ENCODE peak calls at places on chromosomes 7 and 10, in four cellular contexts. J, F, L and Q are unnamed samples.

GRCh38 chr10:43295436-43295835 is 28.6 kb upstream of the RASGEF1A start:
- DNase-seq in J (no peak), F (no peak), L (no peak), Q (no peak)

GRCh38 chr10:4280481-4281206 is 495.6 kb upstream of the KLF6 start:
- DNase-seq in J (no peak), F (peak; percentile 80), L (no peak), Q (no peak)

GRCh38 chr10:121658111-121658510 is 59.9 kb upstream of the FGFR2 start:
- DNase-seq in J (no peak), F (no peak), L (no peak), Q (no peak)

GRCh38 chr7:148334959-148335577 is 255.5 kb upstream of the C7orf33 start:
- DNase-seq in J (no peak), F (peak; percentile 27), L (no peak), Q (no peak)

GRCh38 chr7:72007018-72007417 is 405.1 kb downstream of the CALN1 start:
- DNase-seq in J (no peak), F (no peak), L (no peak), Q (no peak)

GRCh38 chr7:129643545-129644170 is 32.1 kb downstream of the NRF1 start:
- DNase-seq in J (no peak), F (no peak), L (no peak), Q (no peak)

GRCh38 chr7:44163591-44163990 is 22.5 kb upstream of the MYL7 start:
- DNase-seq in J (no peak), F (no peak), L (no peak), Q (no peak)

GRCh38 chr7:90582164-90582563 is 14.0 kb upstream of the CDK14 start:
- DNase-seq in J (no peak), F (no peak), L (no peak), Q (no peak)

GRCh38 chr10:6813876-6814275 is 233.8 kb upstream of the PRKCQ start:
- DNase-seq in J (no peak), F (no peak), L (no peak), Q (no peak)

GRCh38 chr7:8481752-8482446 is 48.5 kb downstream of the NXPH1 start:
- DNase-seq in J (no peak), F (no peak), L (no peak), Q (no peak)

GRCh38 chr10:133357293-133358151 is at the start of gene FUOM:
- DNase-seq in J (peak; percentile 84), F (no peak), L (peak; percentile 59), Q (peak; percentile 52)

GRCh38 chr10:4498763-4499251 is 327.2 kb upstream of the AKR1E2 start:
- DNase-seq in J (no peak), F (peak; percentile 90), L (no peak), Q (no peak)

GRCh38 chr7:80677629-80678028 is 39.2 kb downstream of the CD36 start:
- DNase-seq in J (no peak), F (no peak), L (no peak), Q (no peak)

GRCh38 chr7:36315309-36315948 is 74.2 kb upstream of the ANLN start:
- DNase-seq in J (no peak), F (no peak), L (no peak), Q (no peak)

GRCh38 chr10:44879531-44879899 is 31.6 kb upstream of the TMEM72 start:
- DNase-seq in J (no peak), F (no peak), L (no peak), Q (no peak)

GRCh38 chr10:132229834-132230556 is 43.2 kb downstream of the DPYSL4 start:
- DNase-seq in J (peak; percentile 75), F (no peak), L (no peak), Q (no peak)

GRCh38 chr7:31214751-31215150 is 125.8 kb downstream of the NEUROD6 start:
- DNase-seq in J (no peak), F (no peak), L (no peak), Q (no peak)

GRCh38 chr7:962401-963081 is 8.1 kb upstream of the ADAP1 start:
- DNase-seq in J (no peak), F (no peak), L (no peak), Q (no peak)

GRCh38 chr7:157224627-157225026 is 85.9 kb downstream of the UBE3C start:
- DNase-seq in J (no peak), F (peak; percentile 32), L (no peak), Q (no peak)

GRCh38 chr7:130884437-130885417 is 150.7 kb upstream of the KLF14 start:
- DNase-seq in J (no peak), F (no peak), L (no peak), Q (no peak)

GRCh38 chr7:93043393-93043985 is 74.3 kb downstream of the SAMD9 start:
- DNase-seq in J (no peak), F (peak; percentile 56), L (no peak), Q (no peak)

GRCh38 chr7:120856621-120857352 is 1.2 kb downstream of the TSPAN12 start:
- DNase-seq in J (peak; percentile 12), F (no peak), L (no peak), Q (no peak)

GRCh38 chr10:97171001-97171400 is 14.8 kb downstream of the SLIT1 start:
- DNase-seq in J (no peak), F (no peak), L (no peak), Q (no peak)

GRCh38 chr10:78623577-78624215 is 445.1 kb upstream of the ZMIZ1 start:
- DNase-seq in J (no peak), F (peak; percentile 2), L (no peak), Q (no peak)

GRCh38 chr7:1610678-1611302 is 41.0 kb upstream of the PSMG3 start:
- DNase-seq in J (no peak), F (no peak), L (no peak), Q (no peak)

GRCh38 chr7:28135760-28136159 is 44.8 kb downstream of the JAZF1 start:
- DNase-seq in J (no peak), F (no peak), L (no peak), Q (no peak)

GRCh38 chr10:128540806-128541739 is 414.9 kb upstream of the MKI67 start:
- DNase-seq in J (peak; percentile 6), F (no peak), L (no peak), Q (no peak)

GRCh38 chr7:55365103-55365679 is at the start of gene LANCL2:
- DNase-seq in J (peak; percentile 56), F (peak; percentile 22), L (peak; percentile 27), Q (no peak)

GRCh38 chr10:123377883-123378282 is 223.7 kb downstream of the BUB3 start:
- DNase-seq in J (no peak), F (no peak), L (no peak), Q (no peak)

GRCh38 chr7:115124409-115124939 is 202.6 kb downstream of the MDFIC start:
- DNase-seq in J (no peak), F (no peak), L (no peak), Q (no peak)

GRCh38 chr10:109894516-109894915 is 28.8 kb downstream of the XPNPEP1 start:
- DNase-seq in J (no peak), F (peak; percentile 77), L (no peak), Q (no peak)

GRCh38 chr7:158263964-158264748 is 323.5 kb downstream of the PTPRN2 start:
- DNase-seq in J (no peak), F (no peak), L (no peak), Q (no peak)

GRCh38 chr7:44882899-44883298 is 2.4 kb downstream of the PURB start:
- DNase-seq in J (no peak), F (no peak), L (no peak), Q (no peak)

GRCh38 chr7:6691609-6692106 is 15.1 kb downstream of the ZNF12 start:
- DNase-seq in J (no peak), F (no peak), L (no peak), Q (no peak)

GRCh38 chr10:95445837-95446347 is 115.3 kb downstream of the SORBS1 start:
- DNase-seq in J (peak; percentile 44), F (peak; percentile 60), L (no peak), Q (no peak)

GRCh38 chr10:118873080-118873737 is 118.4 kb upstream of the CACUL1 start:
- DNase-seq in J (no peak), F (peak; percentile 30), L (no peak), Q (no peak)